ENCODE peak calls at places on chromosomes 12 and 14, in five cellular contexts. J is astrocyte, C is retina, F is HEK293T, R is GM20000. T is an unnamed sample.

GRCh38 chr12:124720019-124720686 is 143.5 kb downstream of the SCARB1 start:
- DNase-seq in J (peak; percentile 88), C (peak; percentile 47), F (peak; percentile 42), R (no peak), T (peak; percentile 90)

GRCh38 chr14:24228902-24229301 is 3.3 kb downstream of the NEDD8 start:
- DNase-seq in J (no peak), C (no peak), F (no peak), R (no peak), T (no peak)

GRCh38 chr12:53290661-53291060 is 4.7 kb upstream of the PFDN5 start:
- DNase-seq in J (peak; percentile 43), C (no peak), F (no peak), R (no peak), T (peak; percentile 66)

GRCh38 chr12:13749380-13749779 is 232.0 kb downstream of the GRIN2B start:
- DNase-seq in J (no peak), C (peak; percentile 12), F (peak; percentile 11), R (no peak), T (no peak)

GRCh38 chr14:90330203-90331196 is 1.2 kb downstream of the NRDE2 start:
- DNase-seq in J (no peak), C (no peak), F (no peak), R (no peak), T (no peak)

GRCh38 chr12:47741340-47741703 is 16.0 kb upstream of the ENDOU start:
- DNase-seq in J (no peak), C (no peak), F (no peak), R (no peak), T (no peak)

GRCh38 chr14:95128140-95128539 is 29.2 kb downstream of the DICER1 start:
- DNase-seq in J (no peak), C (no peak), F (no peak), R (no peak), T (no peak)

GRCh38 chr12:131713349-131713748 is 2.5 kb downstream of the SFSWAP start:
- DNase-seq in J (no peak), C (no peak), F (no peak), R (no peak), T (no peak)

GRCh38 chr12:18461738-18462137 is 200.4 kb downstream of the PIK3C2G start:
- DNase-seq in J (peak; percentile 15), C (no peak), F (no peak), R (no peak), T (no peak)

GRCh38 chr12:42716521-42716920 is 127.0 kb upstream of the PRICKLE1 start:
- DNase-seq in J (peak; percentile 76), C (peak; percentile 13), F (no peak), R (no peak), T (peak; percentile 78)

GRCh38 chr12:1529862-1530591 is 64.4 kb downstream of the FBXL14 start:
- DNase-seq in J (no peak), C (peak; percentile 68), F (peak; percentile 47), R (peak; percentile 83), T (no peak)

GRCh38 chr12:132217371-132217770 is 73.1 kb downstream of the NOC4L start:
- DNase-seq in J (no peak), C (no peak), F (no peak), R (no peak), T (no peak)

GRCh38 chr14:41280745-41281144 is 325.9 kb upstream of the LRFN5 start:
- DNase-seq in J (no peak), C (no peak), F (peak; percentile 10), R (no peak), T (peak; percentile 37)

GRCh38 chr12:1630081-1630826 is 1.2 kb downstream of the WNT5B start:
- DNase-seq in J (no peak), C (peak; percentile 78), F (no peak), R (no peak), T (peak; percentile 15)